ENCODE peak calls at places on chromosomes 5 and 9, in seven cellular contexts. R is HT1080; G is activated CD8-positive, alpha-beta memory T cell treated with anti-CD3 and anti-CD28 coated beads for 24 hours; X is T follicular helper cell; A is left ventricle myocardium superior; O is NCI-H748 treated with DMSO at 0.1 percent for 48 hours; N is H7. H is an unnamed sample.

GRCh38 chr5:139394123-139394653 is 716 bp downstream of the PROB1 start:
- DNase-seq in R (no peak), G (peak; percentile 86), X (peak; percentile 38), A (peak; percentile 78), O (no peak), N (peak; percentile 92), H (peak; percentile 84)

GRCh38 chr5:59768204-59769040 is 125.1 kb downstream of the PDE4D start:
- DNase-seq in R (peak; percentile 64), G (no peak), X (no peak), A (peak; percentile 57), O (peak; percentile 85), N (peak; percentile 15), H (peak; percentile 81)

GRCh38 chr5:28301676-28302075 is 1263.3 kb upstream of the CDH9 start:
- DNase-seq in R (peak; percentile 93), G (no peak), X (no peak), A (no peak), O (no peak), N (no peak), H (no peak)

GRCh38 chr5:126723643-126724042 is 53.3 kb upstream of the LMNB1 start:
- DNase-seq in R (no peak), G (no peak), X (no peak), A (no peak), O (no peak), N (no peak), H (no peak)

GRCh38 chr5:170792878-170793277 is 9.4 kb downstream of the GABRP start:
- DNase-seq in R (no peak), G (no peak), X (no peak), A (no peak), O (no peak), N (no peak), H (no peak)

GRCh38 chr9:123796618-123797484 is 133.1 kb downstream of the DENND1A start:
- DNase-seq in R (no peak), G (no peak), X (no peak), A (no peak), O (no peak), N (no peak), H (no peak)

GRCh38 chr9:124815601-124816000 is 37.7 kb upstream of the WDR38 start:
- DNase-seq in R (no peak), G (no peak), X (no peak), A (no peak), O (no peak), N (no peak), H (no peak)

GRCh38 chr9:71929223-71929622 is 17.8 kb downstream of the C9orf85 start:
- DNase-seq in R (no peak), G (no peak), X (no peak), A (no peak), O (no peak), N (no peak), H (no peak)

GRCh38 chr9:16651445-16651964 is 219.0 kb downstream of the BNC2 start:
- DNase-seq in R (no peak), G (no peak), X (no peak), A (no peak), O (no peak), N (no peak), H (no peak)

GRCh38 chr5:110054240-110054639 is 364.5 kb downstream of the MAN2A1 start:
- DNase-seq in R (peak; percentile 74), G (peak; percentile 70), X (peak; percentile 73), A (no peak), O (peak; percentile 1), N (no peak), H (peak; percentile 20)

GRCh38 chr9:131420913-131421312 is 27.0 kb downstream of the PRRC2B start:
- DNase-seq in R (no peak), G (no peak), X (no peak), A (peak; percentile 22), O (no peak), N (peak; percentile 54), H (peak; percentile 56)

GRCh38 chr5:124477577-124477976 is 268.9 kb downstream of the ZNF608 start:
- DNase-seq in R (no peak), G (no peak), X (no peak), A (no peak), O (no peak), N (no peak), H (no peak)

GRCh38 chr5:98904786-98905185 is 24.0 kb downstream of the CHD1 start:
- DNase-seq in R (peak; percentile 69), G (no peak), X (no peak), A (no peak), O (no peak), N (no peak), H (no peak)

GRCh38 chr5:173907686-173908371 is 19.7 kb downstream of the CPEB4 start:
- DNase-seq in R (peak; percentile 48), G (no peak), X (no peak), A (no peak), O (no peak), N (no peak), H (no peak)

GRCh38 chr5:137072376-137073174 is 426.6 kb downstream of the SPOCK1 start:
- DNase-seq in R (peak; percentile 27), G (no peak), X (no peak), A (no peak), O (no peak), N (no peak), H (no peak)

GRCh38 chr5:116130471-116130870 is 45.6 kb downstream of the COMMD10 start:
- DNase-seq in R (peak; percentile 38), G (no peak), X (no peak), A (no peak), O (no peak), N (no peak), H (no peak)

GRCh38 chr5:152864993-152865392 is 459.9 kb upstream of the NMUR2 start:
- DNase-seq in R (peak; percentile 0), G (no peak), X (no peak), A (no peak), O (no peak), N (no peak), H (peak; percentile 9)

GRCh38 chr9:4114569-4115505 is 185.0 kb downstream of the GLIS3 start:
- DNase-seq in R (peak; percentile 23), G (no peak), X (no peak), A (no peak), O (no peak), N (no peak), H (no peak)

H was measured in GM23338.